ENCODE peak calls at places on chromosomes 1 and 21, in six cellular contexts. L is PC-9, J is neuronal stem cell, D is neural progenitor cell, F is A549, P is Karpas-422. V is an unnamed sample.

GRCh38 chr1:187121661-187122060 is 292.9 kb downstream of the PLA2G4A start:
- DNase-seq in F (no peak), D (no peak), J (no peak), L (no peak), P (no peak), V (no peak)

GRCh38 chr1:159889821-159890252 is 10.1 kb downstream of the CFAP45 start:
- DNase-seq in L (no peak), F (peak), P (peak), D (peak), J (peak), V (no peak)

GRCh38 chr1:152926091-152926490 is 17.7 kb downstream of the IVL start:
- DNase-seq in D (no peak), P (peak), F (peak), J (no peak), L (no peak), V (peak)

GRCh38 chr21:20045197-20045596 is 953.0 kb upstream of the NCAM2 start:
- DNase-seq in P (no peak), L (no peak), D (no peak), J (no peak), F (no peak), V (no peak)

GRCh38 chr1:247357781-247358211 is 26.1 kb upstream of the ZNF496 start:
- DNase-seq in L (no peak), F (no peak), P (no peak), D (no peak), J (no peak), V (no peak)

GRCh38 chr1:93616221-93616995 is 65.2 kb downstream of the BCAR3 start:
- DNase-seq in D (peak), L (peak), P (no peak), F (peak), J (no peak), V (no peak)

GRCh38 chr1:203199481-203200058 is 13.1 kb upstream of the CHI3L1 start:
- DNase-seq in D (no peak), F (no peak), P (no peak), L (no peak), J (no peak), V (no peak)

GRCh38 chr1:5933050-5933449 is 59.2 kb downstream of the NPHP4 start:
- DNase-seq in P (no peak), F (no peak), J (no peak), L (no peak), D (no peak), V (no peak)

GRCh38 chr1:76746195-76746594 is 121.1 kb upstream of the ST6GALNAC5 start:
- DNase-seq in D (no peak), P (no peak), F (no peak), L (no peak), J (no peak), V (no peak)

GRCh38 chr1:68973459-68974244 is 476.8 kb upstream of the DEPDC1 start:
- DNase-seq in P (no peak), D (no peak), J (no peak), L (no peak), F (no peak), V (peak)

GRCh38 chr1:33438364-33439145 is 7.7 kb upstream of the PHC2 start:
- DNase-seq in P (no peak), F (no peak), L (no peak), D (no peak), J (no peak), V (no peak)

GRCh38 chr1:212039622-212040021 is 4.1 kb downstream of the DTL start:
- DNase-seq in D (no peak), F (no peak), J (no peak), P (no peak), L (no peak), V (no peak)

GRCh38 chr1:212035835-212036605 is 472 bp downstream of the DTL start:
- DNase-seq in F (no peak), L (no peak), J (no peak), D (no peak), P (peak), V (no peak)

GRCh38 chr1:212040629-212041028 is 5.1 kb downstream of the DTL start:
- DNase-seq in P (no peak), L (no peak), J (no peak), D (no peak), F (no peak), V (no peak)

GRCh38 chr1:212035123-212035834 is at the start of the genes DTL and INTS7:
- DNase-seq in L (peak), F (peak), D (peak), J (peak), P (peak), V (peak)

GRCh38 chr1:212037900-212038299 is 2.4 kb downstream of the DTL start:
- DNase-seq in F (no peak), L (no peak), D (no peak), J (no peak), P (no peak), V (no peak)
- H3K4me2 ChIP-seq in F (peak), L (peak), D (peak), J (no peak), P (peak), V (no peak)

GRCh38 chr1:94636625-94637024 is 95.1 kb upstream of the F3 start:
- DNase-seq in F (no peak), L (no peak), D (no peak), J (no peak), P (no peak), V (no peak)
- H3K4me2 ChIP-seq in F (no peak), L (no peak), D (no peak), J (no peak), P (no peak), V (no peak)

DNA sequence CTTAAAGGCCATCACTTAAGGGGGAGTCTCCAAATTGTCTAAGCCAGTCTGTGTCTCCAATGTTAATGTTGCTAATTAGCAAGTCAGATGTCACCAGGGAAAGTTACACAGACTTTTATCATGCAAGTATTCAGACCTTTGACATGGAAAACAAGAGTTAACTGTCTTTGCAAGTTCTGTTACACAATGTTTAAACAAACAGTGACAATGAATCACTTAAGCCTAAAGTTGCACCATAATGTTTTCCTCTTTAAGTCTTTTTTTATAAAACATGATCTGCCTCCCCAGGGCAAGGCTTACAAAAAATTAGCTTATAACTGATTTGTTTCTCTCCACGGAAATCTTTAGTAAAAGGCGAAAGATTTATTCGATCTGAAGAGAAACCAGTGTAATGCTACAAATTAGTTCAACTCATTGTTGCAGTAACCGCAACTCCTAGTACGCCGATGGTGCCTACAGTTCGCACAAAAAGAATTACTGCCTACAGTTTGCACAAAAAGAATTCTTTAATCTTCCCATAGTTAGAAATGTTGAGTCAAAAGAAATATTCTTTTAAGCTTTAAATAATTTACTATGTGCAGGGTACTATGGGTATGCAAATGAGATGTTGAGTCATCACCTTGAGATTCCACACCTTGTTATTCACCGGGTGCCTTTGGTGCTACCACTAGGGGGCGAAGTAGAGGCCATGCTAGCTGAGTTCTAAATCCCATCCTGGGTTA is 45.3 kb downstream of the HHAT start:
- DNase-seq in D (peak), F (peak), L (peak), J (peak), P (peak), V (peak)
- H3K4me2 ChIP-seq in D (peak), F (peak), L (peak), J (no peak), P (no peak), V (no peak)

GRCh38 chr1:64569376-64569775 is 99.4 kb downstream of the CACHD1 start:
- DNase-seq in J (no peak), F (no peak), P (no peak), L (no peak), D (no peak), V (no peak)
- H3K4me2 ChIP-seq in J (no peak), F (no peak), P (no peak), L (no peak), D (no peak), V (no peak)

DNA sequence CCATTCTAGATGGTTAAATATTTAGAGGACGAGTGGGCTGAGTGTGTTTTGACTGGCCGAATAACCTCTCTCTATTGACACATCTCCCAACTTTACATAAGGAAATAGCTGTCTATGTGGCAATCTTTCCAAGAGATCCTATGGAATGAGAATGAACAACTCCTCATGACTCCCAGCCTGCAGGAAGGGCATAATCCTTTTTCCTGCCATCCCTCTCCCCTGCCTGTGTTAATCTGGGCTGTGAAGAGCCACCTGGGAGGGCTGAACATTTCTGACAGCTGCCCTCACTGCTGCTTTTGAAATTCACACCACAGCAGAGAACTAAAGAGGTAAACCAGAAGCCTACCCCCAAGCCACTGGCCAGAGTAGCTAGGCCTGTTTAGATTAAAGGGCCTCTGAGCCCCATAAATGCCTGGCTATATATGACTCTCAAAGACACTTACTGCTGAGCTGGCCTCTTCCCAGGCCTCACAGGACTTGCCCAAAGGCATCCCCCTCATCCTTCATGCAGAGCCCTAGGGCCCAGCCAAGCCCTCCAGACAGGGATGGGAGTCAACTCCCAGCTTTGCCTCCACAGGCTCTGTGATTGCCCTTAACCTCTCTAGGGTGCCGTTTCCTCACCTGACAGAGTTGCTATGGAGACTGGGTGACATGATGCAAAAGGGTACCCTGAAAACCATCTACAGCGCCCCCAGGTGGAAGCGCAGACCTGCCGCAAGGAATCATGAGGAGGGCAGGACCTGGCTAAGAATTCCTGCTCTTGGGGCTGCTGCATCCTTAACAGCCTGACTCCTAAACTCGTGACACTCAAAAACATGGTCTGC is 42.0 kb upstream of the LDLRAP1 start:
- DNase-seq in L (no peak), J (no peak), F (peak), D (peak), P (peak), V (peak)
- H3K4me2 ChIP-seq in L (peak), J (no peak), F (peak), D (no peak), P (no peak), V (no peak)